ENCODE peak calls at places on chromosomes 11 and 22, in five cellular contexts. Y, G, H, C and P are unnamed samples. For H3K4me1, the result is how much of the 10 kb centered on the place peaks cover.

GRCh38 chr11:73195191-73196007 is 22.7 kb upstream of the P2RY2 start:
- DNase-seq in H (no peak), C (peak), G (peak), Y (no peak), P (peak)

GRCh38 chr22:35597692-35598395 is 19.3 kb downstream of the MB start:
- DNase-seq in H (no peak), G (no peak), C (no peak), Y (no peak), P (no peak)

GRCh38 chr22:22394589-22394988 is 114.0 kb downstream of the ZNF280B start:
- DNase-seq in G (peak), Y (no peak), H (no peak), C (no peak), P (no peak)

GRCh38 chr11:130612291-130612802 is 163.9 kb downstream of the ADAMTS15 start:
- DNase-seq in H (no peak), Y (no peak), G (no peak), C (no peak), P (no peak)

GRCh38 chr22:48629631-48630443 is 1197.8 kb downstream of the BRD1 start:
- DNase-seq in C (no peak), G (no peak), Y (no peak), H (no peak), P (no peak)

GRCh38 chr22:39778055-39778454 is 115.5 kb downstream of the ENTHD1 start:
- DNase-seq in G (no peak), Y (no peak), H (no peak), C (no peak), P (no peak)

GRCh38 chr11:21811572-21811971 is 381.3 kb upstream of the ANO5 start:
- DNase-seq in Y (no peak), G (no peak), H (no peak), C (no peak), P (no peak)

GRCh38 chr22:46368871-46369715 is 33.6 kb downstream of the TRMU start:
- DNase-seq in Y (no peak), C (no peak), H (no peak), G (peak), P (no peak)

GRCh38 chr11:65399249-65399648 is 12.8 kb downstream of the FRMD8 start:
- DNase-seq in H (no peak), Y (no peak), G (no peak), C (no peak), P (no peak)
- H3K4me1 ChIP-seq in H (under half), Y (under half), G (under half), C (under half), P (under half)

DNA sequence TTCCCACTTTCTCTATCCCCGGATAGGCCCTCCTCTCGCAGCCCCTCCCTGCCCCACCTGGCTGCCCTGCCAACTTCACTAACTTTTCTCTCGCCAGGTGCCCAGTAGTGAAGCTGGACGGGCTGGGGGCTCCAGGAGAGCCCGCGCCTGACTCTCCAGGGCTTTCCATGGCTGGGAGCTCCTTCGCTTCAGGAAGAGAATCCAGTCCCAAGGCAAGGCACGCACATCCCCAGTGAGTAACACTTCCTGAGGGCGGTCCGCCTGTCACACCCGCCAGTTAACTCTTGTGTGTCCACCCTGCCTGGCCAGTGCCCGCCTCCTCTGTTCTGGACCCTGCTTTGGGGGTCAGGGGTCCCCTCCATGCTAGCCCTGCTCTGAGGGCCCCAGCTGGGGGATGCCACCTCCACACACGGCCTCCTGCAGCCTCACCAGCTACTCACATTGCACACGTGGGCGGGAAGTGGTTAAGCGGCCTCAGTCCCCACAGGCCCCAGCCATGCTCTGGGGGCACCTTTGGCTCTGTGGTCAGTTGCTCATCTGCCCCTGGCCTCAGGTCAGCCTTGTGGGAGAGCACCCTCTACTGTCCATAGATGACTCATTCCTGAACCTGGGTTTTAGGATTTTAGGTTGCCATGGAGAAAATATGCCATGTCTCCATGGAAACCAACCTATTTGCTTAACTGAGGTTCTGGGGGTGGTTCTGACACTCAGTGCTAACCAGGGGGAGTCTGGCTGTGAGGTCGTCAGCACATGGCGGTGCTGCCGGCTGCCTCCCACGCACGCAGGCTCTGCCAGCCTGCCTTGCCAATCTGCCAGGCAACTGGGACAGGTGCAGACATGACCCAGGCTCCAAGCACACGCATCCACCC is at the start of gene RIN1:
- DNase-seq in C (peak), G (peak), H (peak), Y (peak), P (peak)
- TF ChIP-seq CTCF in C (no peak), G (no peak), H (peak), Y (peak), P (no peak)

DNA sequence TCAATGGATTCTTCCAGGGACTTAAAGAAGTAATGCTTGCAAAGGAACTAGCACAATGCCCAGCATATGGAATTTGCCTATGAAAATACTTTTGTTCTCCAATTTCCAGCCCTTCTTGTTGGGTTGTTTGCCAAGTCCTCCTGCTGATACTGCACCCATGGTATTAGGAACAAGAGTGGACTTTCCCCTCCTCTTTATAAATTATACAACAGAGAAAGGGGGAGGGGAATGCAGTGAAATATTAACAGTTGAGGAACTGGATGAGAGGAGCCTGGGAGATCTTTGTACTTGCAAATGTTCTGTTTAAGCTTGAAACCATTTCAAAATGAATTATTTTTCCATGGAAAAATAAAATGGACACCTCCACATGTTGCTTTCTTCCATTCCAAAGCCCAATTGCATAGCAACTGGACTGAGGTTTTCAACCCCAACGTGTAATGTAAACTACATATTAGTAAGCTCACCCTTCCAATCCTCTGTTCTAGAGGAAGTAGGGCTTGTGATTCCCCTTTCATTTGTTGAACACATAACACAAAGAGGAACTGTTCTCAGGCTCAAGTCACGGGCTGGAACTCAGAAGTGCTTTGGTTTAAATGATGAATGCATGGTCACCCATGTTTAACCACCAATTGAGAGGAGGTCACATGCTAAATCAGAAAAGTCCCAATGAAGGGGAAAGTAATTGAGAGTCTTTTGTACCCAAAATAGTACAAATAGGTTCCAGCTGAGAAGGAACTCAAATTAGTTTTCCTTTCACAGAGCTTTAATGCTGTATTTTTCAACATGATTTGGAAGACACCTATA is 66.2 kb upstream of the ZC3H12C start:
- DNase-seq in C (no peak), H (no peak), Y (no peak), G (no peak), P (no peak)
- TF ChIP-seq EP300 in C (no peak), H (no peak), Y (no peak), G (no peak), P (no peak)

DNA sequence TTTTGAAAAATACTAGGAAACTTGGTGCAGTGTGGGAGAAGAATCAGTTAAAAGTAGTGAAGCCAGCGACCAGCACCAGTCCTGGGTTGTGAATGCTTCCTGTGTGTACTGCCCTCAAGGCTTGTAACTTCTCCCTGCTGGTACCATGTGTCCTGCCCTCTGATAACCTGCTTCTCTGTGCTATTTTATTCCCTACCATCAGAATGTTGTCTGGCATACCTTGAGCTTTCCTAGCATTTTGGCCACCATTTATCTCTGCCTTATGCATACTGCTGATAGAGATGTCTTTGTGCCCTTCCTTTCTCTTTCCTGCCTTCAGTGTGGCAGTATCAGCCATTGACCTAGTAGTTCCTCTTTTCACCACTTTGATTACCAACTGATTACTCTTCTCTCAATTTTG is 2.0 kb downstream of the GTF2H1 start:
- DNase-seq in Y (no peak), C (no peak), G (no peak), H (no peak), P (no peak)
- H3K4me1 ChIP-seq in Y (under half), C (under half), G (under half), H (under half), P (half or more)

GRCh38 chr11:18204220-18204619 is 31.6 kb downstream of the MRGPRX4 start:
- DNase-seq in H (no peak), C (no peak), G (no peak), Y (no peak), P (no peak)

GRCh38 chr11:18209058-18209457 is 27.5 kb downstream of the SAA4 start:
- DNase-seq in C (no peak), G (no peak), H (no peak), Y (no peak), P (no peak)

GRCh38 chr11:18204771-18205170 is 31.8 kb downstream of the SAA4 start:
- DNase-seq in G (no peak), H (no peak), Y (no peak), C (no peak), P (no peak)

GRCh38 chr11:18203723-18204122 is 31.1 kb downstream of the MRGPRX4 start:
- DNase-seq in H (peak), G (no peak), Y (no peak), C (no peak), P (no peak)
- TF ChIP-seq CTCF in H (peak), G (no peak), Y (no peak), C (no peak), P (no peak)